ENCODE peak calls at places on chromosomes 4 and X, in eight cellular contexts. W is transverse colon, U is upper lobe of right lung, J is BE2C, C is Calu3, H is Peyer's patch, L is GM20000, Y is HepG2. F is an unnamed sample.

GRCh38 chrX:48600226-48600625 is 2.9 kb downstream of the WDR13 start:
- DNase-seq in W (no peak), U (no peak), J (no peak), C (no peak), H (no peak), L (no peak), Y (no peak), F (no peak)

GRCh38 chr4:100379583-100380105 is 138.2 kb downstream of the EMCN start:
- DNase-seq in W (no peak), U (no peak), J (no peak), C (peak; percentile 6), H (no peak), L (no peak), Y (no peak), F (no peak)

GRCh38 chr4:54400802-54401201 is 171.7 kb downstream of the PDGFRA start:
- DNase-seq in W (no peak), U (no peak), J (no peak), C (peak; percentile 1), H (no peak), L (no peak), Y (no peak), F (no peak)

GRCh38 chr4:76894537-76894936 is 3.4 kb downstream of the SOWAHB start:
- DNase-seq in W (no peak), U (no peak), J (no peak), C (no peak), H (no peak), L (no peak), Y (no peak), F (peak; percentile 33)

GRCh38 chr4:79516114-79516513 is 108.1 kb upstream of the GK2 start:
- DNase-seq in W (no peak), U (no peak), J (no peak), C (no peak), H (no peak), L (no peak), Y (no peak), F (no peak)

GRCh38 chrX:63350551-63350950 is 581 bp downstream of the SPIN4 start:
- DNase-seq in W (peak; percentile 36), U (peak; percentile 62), J (peak; percentile 21), C (peak; percentile 24), H (peak; percentile 55), L (peak; percentile 11), Y (peak; percentile 6), F (peak; percentile 8)

GRCh38 chr4:61359301-61359700 is 159.2 kb downstream of the ADGRL3 start:
- DNase-seq in W (no peak), U (no peak), J (no peak), C (no peak), H (no peak), L (no peak), Y (no peak), F (no peak)

GRCh38 chrX:28910501-28910900 is 323.3 kb downstream of the IL1RAPL1 start:
- DNase-seq in W (no peak), U (no peak), J (no peak), C (no peak), H (no peak), L (no peak), Y (no peak), F (no peak)

GRCh38 chr4:10354225-10354624 is 103.0 kb downstream of the ZNF518B start:
- DNase-seq in W (no peak), U (no peak), J (no peak), C (no peak), H (no peak), L (no peak), Y (no peak), F (no peak)

GRCh38 chrX:69305333-69306062 is 140.2 kb upstream of the PJA1 start:
- DNase-seq in W (no peak), U (no peak), J (no peak), C (no peak), H (no peak), L (no peak), Y (no peak), F (no peak)

GRCh38 chr4:42048394-42048793 is 58.1 kb downstream of the SLC30A9 start:
- DNase-seq in W (no peak), U (no peak), J (no peak), C (no peak), H (no peak), L (no peak), Y (no peak), F (no peak)

GRCh38 chr4:169437299-169438047 is 166.7 kb upstream of the SH3RF1 start:
- DNase-seq in W (no peak), U (no peak), J (no peak), C (no peak), H (no peak), L (peak; percentile 55), Y (no peak), F (peak; percentile 37)

GRCh38 chrX:72620550-72621145 is 48.0 kb upstream of the HDAC8 start:
- DNase-seq in W (peak; percentile 26), U (no peak), J (no peak), C (peak; percentile 73), H (peak; percentile 79), L (no peak), Y (peak; percentile 2), F (no peak)

GRCh38 chr4:25956260-25956659 is 42.2 kb downstream of the SMIM20 start:
- DNase-seq in W (no peak), U (no peak), J (peak; percentile 43), C (no peak), H (no peak), L (no peak), Y (no peak), F (no peak)

GRCh38 chr4:25031077-25031606 is 396 bp upstream of the LGI2 start:
- DNase-seq in W (peak; percentile 14), U (no peak), J (peak; percentile 44), C (peak; percentile 1), H (no peak), L (peak; percentile 39), Y (no peak), F (peak; percentile 43)

GRCh38 chrX:41045960-41046567 is 39.2 kb upstream of the USP9X start:
- DNase-seq in W (peak; percentile 13), U (no peak), J (peak; percentile 5), C (no peak), H (no peak), L (no peak), Y (no peak), F (no peak)

GRCh38 chr4:152211936-152212675 is 323.8 kb downstream of the FBXW7 start:
- DNase-seq in W (no peak), U (no peak), J (peak; percentile 33), C (no peak), H (no peak), L (no peak), Y (no peak), F (no peak)

GRCh38 chr4:5639556-5639955 is 68.8 kb downstream of the EVC2 start:
- DNase-seq in W (no peak), U (no peak), J (no peak), C (no peak), H (no peak), L (no peak), Y (no peak), F (no peak)

GRCh38 chr4:171186700-171187099 is 626.5 kb upstream of the GALNTL6 start:
- DNase-seq in W (no peak), U (no peak), J (peak; percentile 20), C (peak; percentile 35), H (no peak), L (no peak), Y (no peak), F (no peak)

GRCh38 chr4:6425336-6425735 is 47.1 kb downstream of the PPP2R2C start:
- DNase-seq in W (no peak), U (no peak), J (no peak), C (no peak), H (no peak), L (peak; percentile 27), Y (no peak), F (no peak)

GRCh38 chrX:132708529-132708928 is 219.7 kb upstream of the MBNL3 start:
- DNase-seq in W (no peak), U (no peak), J (no peak), C (no peak), H (no peak), L (no peak), Y (no peak), F (no peak)

GRCh38 chr4:41203169-41203568 is 11.2 kb downstream of the APBB2 start:
- DNase-seq in W (no peak), U (no peak), J (no peak), C (no peak), H (no peak), L (no peak), Y (no peak), F (no peak)

GRCh38 chr4:157804169-157804543 is 368.7 kb downstream of the GASK1B start:
- DNase-seq in W (no peak), U (no peak), J (peak; percentile 80), C (no peak), H (no peak), L (no peak), Y (peak; percentile 49), F (no peak)

GRCh38 chr4:2662598-2662997 is 93.5 kb downstream of the TNIP2 start:
- DNase-seq in W (no peak), U (no peak), J (no peak), C (no peak), H (no peak), L (no peak), Y (no peak), F (no peak)
- TF ChIP-seq CTCF in W (no peak), U (no peak), J (no peak), C (no peak), H (no peak), L (no peak), Y (no peak), F (no peak)

DNA sequence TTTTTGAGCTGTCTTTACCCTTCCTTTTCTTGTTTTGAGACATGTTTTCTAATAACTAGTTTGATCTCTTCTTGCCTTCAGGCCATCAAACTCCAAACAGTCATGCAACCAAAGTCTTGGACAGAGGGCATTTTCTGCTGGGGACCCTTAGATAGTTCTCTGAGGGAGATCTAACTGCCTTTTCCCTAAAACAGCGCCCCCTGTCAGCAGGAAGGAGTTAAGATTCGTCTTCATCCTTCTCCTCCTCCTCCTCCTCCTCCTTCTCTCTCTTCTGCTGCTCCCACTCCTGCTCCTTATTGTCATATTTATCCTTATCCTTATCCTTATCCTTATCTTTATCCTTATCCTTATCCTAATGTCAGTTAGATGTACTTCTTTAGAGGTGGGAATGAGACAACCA is 417.2 kb downstream of the TRAM1L1 start:
- DNase-seq in W (no peak), U (no peak), J (no peak), C (no peak), H (no peak), L (no peak), Y (no peak), F (no peak)
- TF ChIP-seq CTCF in W (no peak), U (peak; percentile 8), J (peak; percentile 46), C (no peak), H (no peak), L (peak; percentile 6), Y (peak; percentile 32), F (peak; percentile 22)

GRCh38 chr4:8434251-8435073 is 6.1 kb downstream of the ACOX3 start:
- DNase-seq in W (no peak), U (no peak), J (no peak), C (no peak), H (no peak), L (no peak), Y (no peak), F (no peak)
- TF ChIP-seq CTCF in W (no peak), U (no peak), J (no peak), C (no peak), H (no peak), L (no peak), Y (no peak), F (no peak)

DNA sequence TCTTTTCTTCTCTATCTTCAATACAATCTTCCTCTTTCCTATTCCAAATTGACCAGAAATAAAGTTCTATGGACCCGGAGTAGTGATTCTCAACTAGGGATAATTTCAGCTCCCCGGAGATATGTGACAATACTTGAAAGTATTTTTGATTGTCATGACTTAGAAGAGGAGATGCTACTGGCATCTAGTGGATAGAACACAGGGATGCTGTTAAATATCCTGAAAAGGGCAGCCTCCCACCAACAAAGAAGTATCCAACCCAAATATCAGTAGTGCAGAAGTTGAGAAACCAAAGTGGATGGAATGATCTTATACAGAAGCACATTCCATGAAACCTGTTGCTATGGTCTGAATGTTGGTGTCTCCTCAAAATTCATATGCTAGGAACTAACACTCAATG is 65.7 kb upstream of the NDST3 start:
- DNase-seq in W (no peak), U (no peak), J (no peak), C (no peak), H (no peak), L (no peak), Y (no peak), F (no peak)
- TF ChIP-seq CTCF in W (no peak), U (no peak), J (no peak), C (no peak), H (no peak), L (no peak), Y (no peak), F (no peak)